ENCODE peak calls at places on chromosome 6, in ten cellular contexts. Q is A172; U is aorta; R is activated naive CD4-positive, alpha-beta T cell; K is nephron progenitor cell; F is activated T-cell treated with anti-CD3 and anti-CD28 coated beads, Interleukin-2, amount 50 U/mL, for 72 hours; H is H54; X is occipital lobe; T is hypothalamus; G is stimulated activated CD4-positive, alpha-beta T cell treated with anti-CD3 and anti-CD28 coated beads, Interleukin-12 subunit alpha, Interleukin-12 subunit beta, amount 100 ng/mL, for 24 hours. M is an unnamed sample.

GRCh38 chr6:31655349-31656237 is at the start of gene APOM:
- DNase-seq in U (no peak), F (no peak), X (no peak), R (no peak), K (no peak), Q (no peak), H (no peak), G (no peak), T (no peak), M (no peak)

GRCh38 chr6:98136333-98136732 is 698.0 kb upstream of the POU3F2 start:
- DNase-seq in R (no peak), G (no peak), Q (no peak), H (no peak), U (no peak), K (no peak), F (no peak), X (no peak), T (no peak), M (no peak)

GRCh38 chr6:36290668-36291620 is 21.1 kb downstream of the PNPLA1 start:
- DNase-seq in R (no peak), G (no peak), H (peak), K (no peak), F (no peak), T (no peak), X (no peak), U (peak), Q (peak), M (no peak)

GRCh38 chr6:8821921-8822512 is 386.7 kb upstream of the SLC35B3 start:
- DNase-seq in H (no peak), T (no peak), X (no peak), K (no peak), U (no peak), R (no peak), G (no peak), F (no peak), Q (no peak), M (no peak)

GRCh38 chr6:79672631-79673065 is 41.5 kb downstream of the SH3BGRL2 start:
- DNase-seq in K (no peak), Q (peak), F (no peak), H (no peak), X (no peak), U (no peak), T (no peak), G (no peak), R (no peak), M (no peak)

GRCh38 chr6:41072836-41073202 is at the start of gene NFYA:
- DNase-seq in T (peak), R (peak), K (peak), F (no peak), Q (no peak), H (peak), G (no peak), X (peak), U (no peak), M (peak)

GRCh38 chr6:125789576-125790402 is 971 bp upstream of the NCOA7 start:
- DNase-seq in R (peak), K (peak), T (no peak), U (peak), F (peak), X (peak), Q (peak), G (peak), H (peak), M (peak)

GRCh38 chr6:134525190-134525868 is 207.4 kb upstream of the SGK1 start:
- DNase-seq in G (no peak), F (no peak), Q (no peak), K (no peak), H (no peak), T (no peak), X (no peak), R (no peak), U (no peak), M (no peak)

GRCh38 chr6:157021267-157022021 is 244.3 kb downstream of the ARID1B start:
- DNase-seq in U (peak), G (peak), R (peak), F (peak), X (peak), Q (peak), T (peak), K (peak), H (peak), M (peak)